ENCODE peak calls at places on chromosomes 6 and 20, in nine cellular contexts. One of them, this sample, is unnamed.

GRCh38 chr6:103405321-103405720 is 1454.4 kb downstream of the HACE1 start:
- DNase-seq in hippocampal formation: no peak
- DNase-seq in NB4: no peak
- DNase-seq in globus pallidus: no peak
- DNase-seq in activated T-helper 1 cell treated with anti-CD3 and anti-CD28 coated beads, Interleukin-2, amount 50 U/mL, for 16 hours: no peak
- DNase-seq in Right ventricle myocardium inferior: no peak
- DNase-seq in KBM-7: no peak
- DNase-seq in NCI-H774: no peak
- DNase-seq in stimulated activated CD8-positive, alpha-beta memory T cell treated with anti-CD3 and anti-CD28 coated beads, Interleukin-7, amount 100 ng/mL, for 1 hour: no peak
- DNase-seq in this sample: no peak

GRCh38 chr6:61555993-61556392 is 730.0 kb downstream of the KHDRBS2 start:
- DNase-seq in hippocampal formation: no peak
- DNase-seq in NB4: no peak
- DNase-seq in globus pallidus: no peak
- DNase-seq in activated T-helper 1 cell treated with anti-CD3 and anti-CD28 coated beads, Interleukin-2, amount 50 U/mL, for 16 hours: no peak
- DNase-seq in Right ventricle myocardium inferior: no peak
- DNase-seq in KBM-7: no peak
- DNase-seq in NCI-H774: no peak
- DNase-seq in stimulated activated CD8-positive, alpha-beta memory T cell treated with anti-CD3 and anti-CD28 coated beads, Interleukin-7, amount 100 ng/mL, for 1 hour: no peak
- DNase-seq in this sample: no peak

GRCh38 chr6:164826831-164827468 is 482.5 kb downstream of the C6orf118 start:
- DNase-seq in hippocampal formation: no peak
- DNase-seq in NB4: no peak
- DNase-seq in globus pallidus: no peak
- DNase-seq in activated T-helper 1 cell treated with anti-CD3 and anti-CD28 coated beads, Interleukin-2, amount 50 U/mL, for 16 hours: no peak
- DNase-seq in Right ventricle myocardium inferior: no peak
- DNase-seq in KBM-7: no peak
- DNase-seq in NCI-H774: peak
- DNase-seq in stimulated activated CD8-positive, alpha-beta memory T cell treated with anti-CD3 and anti-CD28 coated beads, Interleukin-7, amount 100 ng/mL, for 1 hour: no peak
- DNase-seq in this sample: no peak

GRCh38 chr6:44217332-44218143 is 812 bp downstream of the MYMX start:
- DNase-seq in hippocampal formation: peak
- DNase-seq in NB4: no peak
- DNase-seq in globus pallidus: no peak
- DNase-seq in activated T-helper 1 cell treated with anti-CD3 and anti-CD28 coated beads, Interleukin-2, amount 50 U/mL, for 16 hours: no peak
- DNase-seq in Right ventricle myocardium inferior: peak
- DNase-seq in KBM-7: no peak
- DNase-seq in NCI-H774: no peak
- DNase-seq in stimulated activated CD8-positive, alpha-beta memory T cell treated with anti-CD3 and anti-CD28 coated beads, Interleukin-7, amount 100 ng/mL, for 1 hour: no peak
- DNase-seq in this sample: no peak

GRCh38 chr6:10682319-10682988 is 12.0 kb downstream of the C6orf52 start:
- DNase-seq in hippocampal formation: no peak
- DNase-seq in NB4: no peak
- DNase-seq in globus pallidus: no peak
- DNase-seq in activated T-helper 1 cell treated with anti-CD3 and anti-CD28 coated beads, Interleukin-2, amount 50 U/mL, for 16 hours: no peak
- DNase-seq in Right ventricle myocardium inferior: no peak
- DNase-seq in KBM-7: no peak
- DNase-seq in NCI-H774: no peak
- DNase-seq in stimulated activated CD8-positive, alpha-beta memory T cell treated with anti-CD3 and anti-CD28 coated beads, Interleukin-7, amount 100 ng/mL, for 1 hour: no peak
- DNase-seq in this sample: no peak

GRCh38 chr6:86966271-86966670 is 28.9 kb downstream of the HTR1E start:
- DNase-seq in hippocampal formation: no peak
- DNase-seq in NB4: no peak
- DNase-seq in globus pallidus: no peak
- DNase-seq in activated T-helper 1 cell treated with anti-CD3 and anti-CD28 coated beads, Interleukin-2, amount 50 U/mL, for 16 hours: no peak
- DNase-seq in Right ventricle myocardium inferior: no peak
- DNase-seq in KBM-7: no peak
- DNase-seq in NCI-H774: no peak
- DNase-seq in stimulated activated CD8-positive, alpha-beta memory T cell treated with anti-CD3 and anti-CD28 coated beads, Interleukin-7, amount 100 ng/mL, for 1 hour: no peak
- DNase-seq in this sample: no peak

GRCh38 chr20:10505320-10506226 is 70.5 kb downstream of the SLX4IP start:
- DNase-seq in hippocampal formation: no peak
- DNase-seq in NB4: peak
- DNase-seq in globus pallidus: no peak
- DNase-seq in activated T-helper 1 cell treated with anti-CD3 and anti-CD28 coated beads, Interleukin-2, amount 50 U/mL, for 16 hours: no peak
- DNase-seq in Right ventricle myocardium inferior: no peak
- DNase-seq in KBM-7: peak
- DNase-seq in NCI-H774: no peak
- DNase-seq in stimulated activated CD8-positive, alpha-beta memory T cell treated with anti-CD3 and anti-CD28 coated beads, Interleukin-7, amount 100 ng/mL, for 1 hour: no peak
- DNase-seq in this sample: no peak

GRCh38 chr20:2329286-2329685 is 33.5 kb downstream of the TGM3 start:
- DNase-seq in hippocampal formation: no peak
- DNase-seq in NB4: no peak
- DNase-seq in globus pallidus: no peak
- DNase-seq in activated T-helper 1 cell treated with anti-CD3 and anti-CD28 coated beads, Interleukin-2, amount 50 U/mL, for 16 hours: no peak
- DNase-seq in Right ventricle myocardium inferior: no peak
- DNase-seq in KBM-7: no peak
- DNase-seq in NCI-H774: no peak
- DNase-seq in stimulated activated CD8-positive, alpha-beta memory T cell treated with anti-CD3 and anti-CD28 coated beads, Interleukin-7, amount 100 ng/mL, for 1 hour: no peak
- DNase-seq in this sample: no peak

GRCh38 chr20:34709836-34710567 is 5.9 kb downstream of the TP53INP2 start:
- DNase-seq in hippocampal formation: peak
- DNase-seq in NB4: peak
- DNase-seq in globus pallidus: peak
- DNase-seq in activated T-helper 1 cell treated with anti-CD3 and anti-CD28 coated beads, Interleukin-2, amount 50 U/mL, for 16 hours: no peak
- DNase-seq in Right ventricle myocardium inferior: peak
- DNase-seq in KBM-7: peak
- DNase-seq in NCI-H774: peak
- DNase-seq in stimulated activated CD8-positive, alpha-beta memory T cell treated with anti-CD3 and anti-CD28 coated beads, Interleukin-7, amount 100 ng/mL, for 1 hour: peak
- DNase-seq in this sample: peak

GRCh38 chr6:25223421-25224052 is 55.6 kb upstream of the CARMIL1 start:
- DNase-seq in hippocampal formation: no peak
- DNase-seq in NB4: peak
- DNase-seq in globus pallidus: peak
- DNase-seq in activated T-helper 1 cell treated with anti-CD3 and anti-CD28 coated beads, Interleukin-2, amount 50 U/mL, for 16 hours: peak
- DNase-seq in Right ventricle myocardium inferior: peak
- DNase-seq in KBM-7: peak
- DNase-seq in NCI-H774: peak
- DNase-seq in stimulated activated CD8-positive, alpha-beta memory T cell treated with anti-CD3 and anti-CD28 coated beads, Interleukin-7, amount 100 ng/mL, for 1 hour: peak
- DNase-seq in this sample: peak

GRCh38 chr6:118893095-118893881 is 664 bp upstream of the ASF1A start:
- DNase-seq in hippocampal formation: peak
- DNase-seq in NB4: peak
- DNase-seq in globus pallidus: no peak
- DNase-seq in activated T-helper 1 cell treated with anti-CD3 and anti-CD28 coated beads, Interleukin-2, amount 50 U/mL, for 16 hours: no peak
- DNase-seq in Right ventricle myocardium inferior: no peak
- DNase-seq in KBM-7: peak
- DNase-seq in NCI-H774: peak
- DNase-seq in stimulated activated CD8-positive, alpha-beta memory T cell treated with anti-CD3 and anti-CD28 coated beads, Interleukin-7, amount 100 ng/mL, for 1 hour: peak
- DNase-seq in this sample: no peak

GRCh38 chr6:81708306-81708705 is 44.2 kb downstream of the TENT5A start:
- DNase-seq in hippocampal formation: no peak
- DNase-seq in NB4: no peak
- DNase-seq in globus pallidus: no peak
- DNase-seq in activated T-helper 1 cell treated with anti-CD3 and anti-CD28 coated beads, Interleukin-2, amount 50 U/mL, for 16 hours: no peak
- DNase-seq in Right ventricle myocardium inferior: no peak
- DNase-seq in KBM-7: peak
- DNase-seq in NCI-H774: no peak
- DNase-seq in stimulated activated CD8-positive, alpha-beta memory T cell treated with anti-CD3 and anti-CD28 coated beads, Interleukin-7, amount 100 ng/mL, for 1 hour: no peak
- DNase-seq in this sample: no peak

GRCh38 chr6:127786109-127786508 is 114.7 kb downstream of the THEMIS start:
- DNase-seq in hippocampal formation: no peak
- DNase-seq in NB4: no peak
- DNase-seq in globus pallidus: no peak
- DNase-seq in activated T-helper 1 cell treated with anti-CD3 and anti-CD28 coated beads, Interleukin-2, amount 50 U/mL, for 16 hours: no peak
- DNase-seq in Right ventricle myocardium inferior: no peak
- DNase-seq in KBM-7: no peak
- DNase-seq in NCI-H774: no peak
- DNase-seq in stimulated activated CD8-positive, alpha-beta memory T cell treated with anti-CD3 and anti-CD28 coated beads, Interleukin-7, amount 100 ng/mL, for 1 hour: no peak
- DNase-seq in this sample: no peak

GRCh38 chr6:139587469-139587868 is 213.0 kb upstream of the CITED2 start:
- DNase-seq in hippocampal formation: no peak
- DNase-seq in NB4: no peak
- DNase-seq in globus pallidus: no peak
- DNase-seq in activated T-helper 1 cell treated with anti-CD3 and anti-CD28 coated beads, Interleukin-2, amount 50 U/mL, for 16 hours: no peak
- DNase-seq in Right ventricle myocardium inferior: no peak
- DNase-seq in KBM-7: no peak
- DNase-seq in NCI-H774: no peak
- DNase-seq in stimulated activated CD8-positive, alpha-beta memory T cell treated with anti-CD3 and anti-CD28 coated beads, Interleukin-7, amount 100 ng/mL, for 1 hour: no peak
- DNase-seq in this sample: no peak

GRCh38 chr6:101585501-101585900 is 192.0 kb downstream of the GRIK2 start:
- DNase-seq in hippocampal formation: no peak
- DNase-seq in NB4: no peak
- DNase-seq in globus pallidus: no peak
- DNase-seq in activated T-helper 1 cell treated with anti-CD3 and anti-CD28 coated beads, Interleukin-2, amount 50 U/mL, for 16 hours: no peak
- DNase-seq in Right ventricle myocardium inferior: no peak
- DNase-seq in KBM-7: no peak
- DNase-seq in NCI-H774: no peak
- DNase-seq in stimulated activated CD8-positive, alpha-beta memory T cell treated with anti-CD3 and anti-CD28 coated beads, Interleukin-7, amount 100 ng/mL, for 1 hour: no peak
- DNase-seq in this sample: no peak

GRCh38 chr6:68559716-68560115 is 75.4 kb upstream of the ADGRB3 start:
- DNase-seq in hippocampal formation: no peak
- DNase-seq in NB4: no peak
- DNase-seq in globus pallidus: peak
- DNase-seq in activated T-helper 1 cell treated with anti-CD3 and anti-CD28 coated beads, Interleukin-2, amount 50 U/mL, for 16 hours: no peak
- DNase-seq in Right ventricle myocardium inferior: no peak
- DNase-seq in KBM-7: peak
- DNase-seq in NCI-H774: peak
- DNase-seq in stimulated activated CD8-positive, alpha-beta memory T cell treated with anti-CD3 and anti-CD28 coated beads, Interleukin-7, amount 100 ng/mL, for 1 hour: no peak
- DNase-seq in this sample: peak

GRCh38 chr20:62590301-62591121 is 51.8 kb upstream of the SLCO4A1 start:
- DNase-seq in hippocampal formation: no peak
- DNase-seq in NB4: no peak
- DNase-seq in globus pallidus: no peak
- DNase-seq in activated T-helper 1 cell treated with anti-CD3 and anti-CD28 coated beads, Interleukin-2, amount 50 U/mL, for 16 hours: no peak
- DNase-seq in Right ventricle myocardium inferior: peak
- DNase-seq in KBM-7: no peak
- DNase-seq in NCI-H774: no peak
- DNase-seq in stimulated activated CD8-positive, alpha-beta memory T cell treated with anti-CD3 and anti-CD28 coated beads, Interleukin-7, amount 100 ng/mL, for 1 hour: no peak
- DNase-seq in this sample: no peak

GRCh38 chr6:152874267-152874666 is 108.6 kb downstream of the FBXO5 start:
- DNase-seq in hippocampal formation: no peak
- DNase-seq in NB4: no peak
- DNase-seq in globus pallidus: no peak
- DNase-seq in activated T-helper 1 cell treated with anti-CD3 and anti-CD28 coated beads, Interleukin-2, amount 50 U/mL, for 16 hours: no peak
- DNase-seq in Right ventricle myocardium inferior: no peak
- DNase-seq in KBM-7: no peak
- DNase-seq in NCI-H774: no peak
- DNase-seq in stimulated activated CD8-positive, alpha-beta memory T cell treated with anti-CD3 and anti-CD28 coated beads, Interleukin-7, amount 100 ng/mL, for 1 hour: no peak
- DNase-seq in this sample: no peak

GRCh38 chr20:64177787-64178186 is 13.5 kb downstream of the MYT1 start:
- DNase-seq in hippocampal formation: no peak
- DNase-seq in NB4: no peak
- DNase-seq in globus pallidus: no peak
- DNase-seq in activated T-helper 1 cell treated with anti-CD3 and anti-CD28 coated beads, Interleukin-2, amount 50 U/mL, for 16 hours: no peak
- DNase-seq in Right ventricle myocardium inferior: no peak
- DNase-seq in KBM-7: no peak
- DNase-seq in NCI-H774: no peak
- DNase-seq in stimulated activated CD8-positive, alpha-beta memory T cell treated with anti-CD3 and anti-CD28 coated beads, Interleukin-7, amount 100 ng/mL, for 1 hour: no peak
- DNase-seq in this sample: no peak

GRCh38 chr6:137602311-137602710 is 108.1 kb upstream of the OLIG3 start:
- DNase-seq in hippocampal formation: no peak
- DNase-seq in NB4: no peak
- DNase-seq in globus pallidus: no peak
- DNase-seq in activated T-helper 1 cell treated with anti-CD3 and anti-CD28 coated beads, Interleukin-2, amount 50 U/mL, for 16 hours: no peak
- DNase-seq in Right ventricle myocardium inferior: no peak
- DNase-seq in KBM-7: no peak
- DNase-seq in NCI-H774: no peak
- DNase-seq in stimulated activated CD8-positive, alpha-beta memory T cell treated with anti-CD3 and anti-CD28 coated beads, Interleukin-7, amount 100 ng/mL, for 1 hour: no peak
- DNase-seq in this sample: no peak

GRCh38 chr6:99790679-99791078 is 184.0 kb downstream of the PRDM13 start:
- DNase-seq in hippocampal formation: no peak
- DNase-seq in NB4: peak
- DNase-seq in globus pallidus: no peak
- DNase-seq in activated T-helper 1 cell treated with anti-CD3 and anti-CD28 coated beads, Interleukin-2, amount 50 U/mL, for 16 hours: no peak
- DNase-seq in Right ventricle myocardium inferior: no peak
- DNase-seq in KBM-7: peak
- DNase-seq in NCI-H774: peak
- DNase-seq in stimulated activated CD8-positive, alpha-beta memory T cell treated with anti-CD3 and anti-CD28 coated beads, Interleukin-7, amount 100 ng/mL, for 1 hour: no peak
- DNase-seq in this sample: no peak

GRCh38 chr6:158801655-158802294 is 17.4 kb downstream of the EZR start:
- DNase-seq in hippocampal formation: no peak
- DNase-seq in NB4: no peak
- DNase-seq in globus pallidus: no peak
- DNase-seq in activated T-helper 1 cell treated with anti-CD3 and anti-CD28 coated beads, Interleukin-2, amount 50 U/mL, for 16 hours: no peak
- DNase-seq in Right ventricle myocardium inferior: no peak
- DNase-seq in KBM-7: no peak
- DNase-seq in NCI-H774: no peak
- DNase-seq in stimulated activated CD8-positive, alpha-beta memory T cell treated with anti-CD3 and anti-CD28 coated beads, Interleukin-7, amount 100 ng/mL, for 1 hour: no peak
- DNase-seq in this sample: no peak

GRCh38 chr6:105322499-105323231 is 80.2 kb downstream of the PREP start:
- DNase-seq in hippocampal formation: no peak
- DNase-seq in NB4: no peak
- DNase-seq in globus pallidus: no peak
- DNase-seq in activated T-helper 1 cell treated with anti-CD3 and anti-CD28 coated beads, Interleukin-2, amount 50 U/mL, for 16 hours: no peak
- DNase-seq in Right ventricle myocardium inferior: no peak
- DNase-seq in KBM-7: no peak
- DNase-seq in NCI-H774: peak
- DNase-seq in stimulated activated CD8-positive, alpha-beta memory T cell treated with anti-CD3 and anti-CD28 coated beads, Interleukin-7, amount 100 ng/mL, for 1 hour: no peak
- DNase-seq in this sample: no peak

GRCh38 chr6:36760685-36761435 is 63.2 kb downstream of the RAB44 start:
- DNase-seq in hippocampal formation: peak
- DNase-seq in NB4: no peak
- DNase-seq in globus pallidus: peak
- DNase-seq in activated T-helper 1 cell treated with anti-CD3 and anti-CD28 coated beads, Interleukin-2, amount 50 U/mL, for 16 hours: no peak
- DNase-seq in Right ventricle myocardium inferior: no peak
- DNase-seq in KBM-7: no peak
- DNase-seq in NCI-H774: no peak
- DNase-seq in stimulated activated CD8-positive, alpha-beta memory T cell treated with anti-CD3 and anti-CD28 coated beads, Interleukin-7, amount 100 ng/mL, for 1 hour: no peak
- DNase-seq in this sample: peak

GRCh38 chr20:37920270-37920669 is 17.3 kb downstream of the VSTM2L start:
- DNase-seq in hippocampal formation: no peak
- DNase-seq in NB4: no peak
- DNase-seq in globus pallidus: no peak
- DNase-seq in activated T-helper 1 cell treated with anti-CD3 and anti-CD28 coated beads, Interleukin-2, amount 50 U/mL, for 16 hours: no peak
- DNase-seq in Right ventricle myocardium inferior: no peak
- DNase-seq in KBM-7: no peak
- DNase-seq in NCI-H774: no peak
- DNase-seq in stimulated activated CD8-positive, alpha-beta memory T cell treated with anti-CD3 and anti-CD28 coated beads, Interleukin-7, amount 100 ng/mL, for 1 hour: no peak
- DNase-seq in this sample: no peak

GRCh38 chr6:7998103-7998725 is 66.0 kb downstream of the BLOC1S5 start:
- DNase-seq in hippocampal formation: no peak
- DNase-seq in NB4: peak
- DNase-seq in globus pallidus: no peak
- DNase-seq in activated T-helper 1 cell treated with anti-CD3 and anti-CD28 coated beads, Interleukin-2, amount 50 U/mL, for 16 hours: no peak
- DNase-seq in Right ventricle myocardium inferior: no peak
- DNase-seq in KBM-7: no peak
- DNase-seq in NCI-H774: no peak
- DNase-seq in stimulated activated CD8-positive, alpha-beta memory T cell treated with anti-CD3 and anti-CD28 coated beads, Interleukin-7, amount 100 ng/mL, for 1 hour: no peak
- DNase-seq in this sample: no peak

GRCh38 chr20:20412750-20413149 is 44.8 kb downstream of the INSM1 start:
- DNase-seq in hippocampal formation: no peak
- DNase-seq in NB4: no peak
- DNase-seq in globus pallidus: peak
- DNase-seq in activated T-helper 1 cell treated with anti-CD3 and anti-CD28 coated beads, Interleukin-2, amount 50 U/mL, for 16 hours: no peak
- DNase-seq in Right ventricle myocardium inferior: no peak
- DNase-seq in KBM-7: no peak
- DNase-seq in NCI-H774: no peak
- DNase-seq in stimulated activated CD8-positive, alpha-beta memory T cell treated with anti-CD3 and anti-CD28 coated beads, Interleukin-7, amount 100 ng/mL, for 1 hour: no peak
- DNase-seq in this sample: no peak

GRCh38 chr20:273884-274283 is 16.4 kb downstream of the DEFB132 start:
- DNase-seq in hippocampal formation: no peak
- DNase-seq in NB4: no peak
- DNase-seq in globus pallidus: no peak
- DNase-seq in activated T-helper 1 cell treated with anti-CD3 and anti-CD28 coated beads, Interleukin-2, amount 50 U/mL, for 16 hours: no peak
- DNase-seq in Right ventricle myocardium inferior: no peak
- DNase-seq in KBM-7: no peak
- DNase-seq in NCI-H774: no peak
- DNase-seq in stimulated activated CD8-positive, alpha-beta memory T cell treated with anti-CD3 and anti-CD28 coated beads, Interleukin-7, amount 100 ng/mL, for 1 hour: no peak
- DNase-seq in this sample: no peak

GRCh38 chr6:42029062-42029685 is 21.1 kb upstream of the TAF8 start:
- DNase-seq in hippocampal formation: no peak
- DNase-seq in NB4: no peak
- DNase-seq in globus pallidus: no peak
- DNase-seq in activated T-helper 1 cell treated with anti-CD3 and anti-CD28 coated beads, Interleukin-2, amount 50 U/mL, for 16 hours: no peak
- DNase-seq in Right ventricle myocardium inferior: no peak
- DNase-seq in KBM-7: no peak
- DNase-seq in NCI-H774: no peak
- DNase-seq in stimulated activated CD8-positive, alpha-beta memory T cell treated with anti-CD3 and anti-CD28 coated beads, Interleukin-7, amount 100 ng/mL, for 1 hour: no peak
- DNase-seq in this sample: no peak

GRCh38 chr6:38185752-38186151 is 366.2 kb downstream of the ZFAND3 start:
- DNase-seq in hippocampal formation: no peak
- DNase-seq in NB4: no peak
- DNase-seq in globus pallidus: no peak
- DNase-seq in activated T-helper 1 cell treated with anti-CD3 and anti-CD28 coated beads, Interleukin-2, amount 50 U/mL, for 16 hours: no peak
- DNase-seq in Right ventricle myocardium inferior: no peak
- DNase-seq in KBM-7: no peak
- DNase-seq in NCI-H774: no peak
- DNase-seq in stimulated activated CD8-positive, alpha-beta memory T cell treated with anti-CD3 and anti-CD28 coated beads, Interleukin-7, amount 100 ng/mL, for 1 hour: no peak
- DNase-seq in this sample: no peak

GRCh38 chr20:45407783-45408645 is at the start of gene DBNDD2:
- DNase-seq in hippocampal formation: peak
- DNase-seq in NB4: no peak
- DNase-seq in globus pallidus: peak
- DNase-seq in activated T-helper 1 cell treated with anti-CD3 and anti-CD28 coated beads, Interleukin-2, amount 50 U/mL, for 16 hours: no peak
- DNase-seq in Right ventricle myocardium inferior: no peak
- DNase-seq in KBM-7: no peak
- DNase-seq in NCI-H774: no peak
- DNase-seq in stimulated activated CD8-positive, alpha-beta memory T cell treated with anti-CD3 and anti-CD28 coated beads, Interleukin-7, amount 100 ng/mL, for 1 hour: no peak
- DNase-seq in this sample: peak